ENCODE peak calls at places on chromosomes 11 and 22, in five cellular contexts. C, Q, I, L and W are unnamed samples.

GRCh38 chr22:48536691-48537591 is 1290.7 kb downstream of the BRD1 start:
- DNase-seq in C (no peak), Q (no peak), I (no peak), L (no peak), W (no peak)

GRCh38 chr11:93059074-93059957 is 89.9 kb downstream of the MTNR1B start:
- DNase-seq in C (peak), Q (peak), I (no peak), L (no peak), W (peak)

GRCh38 chr11:17384002-17384511 is 4.4 kb downstream of the KCNJ11 start:
- DNase-seq in C (peak), Q (peak), I (peak), L (peak), W (peak)

GRCh38 chr22:22550789-22551434 is 8.2 kb downstream of the PRAME start:
- DNase-seq in C (no peak), Q (no peak), I (no peak), L (no peak), W (no peak)

GRCh38 chr11:33387996-33388395 is 130.8 kb downstream of the HIPK3 start:
- DNase-seq in C (no peak), Q (no peak), I (no peak), L (no peak), W (no peak)

GRCh38 chr22:45302047-45302446 is 7.7 kb upstream of the FAM118A start:
- DNase-seq in C (peak), Q (peak), I (peak), L (peak), W (peak)

GRCh38 chr11:33797879-33798278 is 23.6 kb upstream of the FBXO3 start:
- DNase-seq in C (no peak), Q (no peak), I (no peak), L (no peak), W (no peak)

GRCh38 chr11:124277809-124278208 is 21.6 kb downstream of the OR8G5 start:
- DNase-seq in C (no peak), Q (peak), I (no peak), L (no peak), W (no peak)

GRCh38 chr11:74849525-74850391 is 99.1 kb downstream of the XRRA1 start:
- DNase-seq in C (peak), Q (peak), I (no peak), L (no peak), W (peak)

GRCh38 chr11:119727523-119728081 is 1.4 kb downstream of the NECTIN1 start:
- DNase-seq in C (no peak), Q (no peak), I (no peak), L (peak), W (no peak)

GRCh38 chr11:111565111-111565720 is 24.7 kb downstream of the LAYN start:
- DNase-seq in C (peak), Q (peak), I (peak), L (peak), W (peak)

GRCh38 chr11:47924184-47924671 is 56.1 kb upstream of the PTPRJ start:
- DNase-seq in C (peak), Q (no peak), I (peak), L (peak), W (peak)

GRCh38 chr22:16955678-16956210 is 52.3 kb downstream of the GAB4 start:
- DNase-seq in C (peak), Q (no peak), I (no peak), L (no peak), W (no peak)

GRCh38 chr11:60761436-60762190 is 4.9 kb downstream of the MS4A15 start:
- DNase-seq in C (no peak), Q (no peak), I (no peak), L (no peak), W (no peak)

GRCh38 chr11:74696932-74697687 is 34.1 kb downstream of the CHRDL2 start:
- DNase-seq in C (peak), Q (peak), I (no peak), L (peak), W (peak)

GRCh38 chr11:118213774-118214173 is 11.0 kb downstream of the JAML start:
- DNase-seq in C (no peak), Q (no peak), I (no peak), L (no peak), W (no peak)

GRCh38 chr22:19130959-19131684 is at the start of gene TSSK2:
- DNase-seq in C (no peak), Q (no peak), I (no peak), L (no peak), W (no peak)

GRCh38 chr11:126279191-126279590 is 3.7 kb upstream of the TIRAP start:
- DNase-seq in C (no peak), Q (no peak), I (peak), L (no peak), W (no peak)

GRCh38 chr22:35172452-35172851 is 84.8 kb upstream of the HMGXB4 start:
- DNase-seq in C (no peak), Q (no peak), I (no peak), L (no peak), W (no peak)

GRCh38 chr11:123304828-123305530 is 109.9 kb upstream of the CLMP start:
- DNase-seq in C (no peak), Q (no peak), I (no peak), L (no peak), W (no peak)

GRCh38 chr11:67283490-67283963 is 5.6 kb upstream of the ANKRD13D start:
- DNase-seq in C (no peak), Q (no peak), I (no peak), L (no peak), W (no peak)

GRCh38 chr22:18028817-18029527 is 4.6 kb upstream of the MICAL3 start:
- DNase-seq in C (no peak), Q (no peak), I (no peak), L (no peak), W (no peak)

GRCh38 chr11:4054643-4055042 is 40.0 kb upstream of the RRM1 start:
- DNase-seq in C (no peak), Q (no peak), I (no peak), L (no peak), W (no peak)

GRCh38 chr22:44381761-44382454 is 69.2 kb upstream of the SHISAL1 start:
- DNase-seq in C (no peak), Q (no peak), I (no peak), L (no peak), W (no peak)

GRCh38 chr11:102669664-102670063 is 35.9 kb downstream of the MMP27 start:
- DNase-seq in C (peak), Q (no peak), I (no peak), L (no peak), W (no peak)

GRCh38 chr11:86627776-86628455 is 44.5 kb downstream of the ME3 start:
- DNase-seq in C (peak), Q (no peak), I (no peak), L (no peak), W (no peak)

GRCh38 chr11:117419136-117419914 is 91.7 kb downstream of the CEP164 start:
- DNase-seq in C (peak), Q (no peak), I (no peak), L (no peak), W (no peak)

GRCh38 chr11:85951428-85952107 is 96.4 kb downstream of the CCDC83 start:
- DNase-seq in C (no peak), Q (no peak), I (no peak), L (no peak), W (no peak)

GRCh38 chr22:20257474-20258299 is 10.4 kb downstream of the RTN4R start:
- DNase-seq in C (no peak), Q (no peak), I (no peak), L (no peak), W (no peak)

GRCh38 chr22:20260071-20260722 is 7.9 kb downstream of the RTN4R start:
- DNase-seq in C (no peak), Q (no peak), I (no peak), L (no peak), W (no peak)

GRCh38 chr22:20259336-20259705 is 8.8 kb downstream of the RTN4R start:
- DNase-seq in C (no peak), Q (no peak), I (no peak), L (no peak), W (no peak)

GRCh38 chr22:20256562-20257473 is 11.3 kb downstream of the RTN4R start:
- DNase-seq in C (no peak), Q (no peak), I (no peak), L (no peak), W (no peak)

DNA sequence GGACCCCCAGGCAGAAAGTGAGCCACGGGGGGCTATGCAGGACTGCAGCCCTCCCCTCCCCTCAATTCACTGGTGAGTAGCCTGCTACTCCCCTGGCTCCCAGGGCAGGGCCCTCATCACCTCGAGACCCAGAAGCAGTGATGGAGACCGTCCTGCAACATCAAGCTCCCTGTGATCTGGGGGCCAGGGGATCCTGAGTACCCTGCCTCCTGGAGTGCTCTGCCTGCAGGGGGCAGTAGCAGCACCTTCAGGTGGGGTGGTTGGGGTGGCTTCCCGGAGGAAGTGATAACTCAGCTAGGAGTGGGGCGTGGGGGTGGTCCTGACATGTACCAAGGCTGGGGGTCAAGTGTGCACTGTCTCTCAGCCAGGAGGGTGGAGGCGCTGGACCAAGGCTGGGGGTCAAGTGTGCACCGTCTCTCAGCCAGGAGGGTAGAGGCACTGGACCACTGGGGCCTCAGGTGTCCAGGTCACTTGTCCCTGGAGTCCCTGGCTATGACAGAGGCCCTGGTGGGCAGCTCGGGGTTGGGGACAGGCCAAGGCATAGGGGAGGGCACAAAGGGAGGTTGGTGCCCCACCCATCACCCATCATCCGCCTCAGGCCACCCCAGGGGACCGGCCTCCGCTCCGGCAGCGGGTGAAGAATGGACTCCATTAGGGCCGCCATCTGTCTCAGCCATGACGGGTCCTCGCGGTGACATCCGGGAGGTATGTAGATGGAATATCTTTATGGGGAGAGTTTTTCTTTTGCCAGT is 9.4 kb downstream of the RTN4R start:
- DNase-seq in C (no peak), Q (no peak), I (no peak), L (no peak), W (no peak)
- TF ChIP-seq CTCF in C (peak), Q (peak), I (no peak), L (no peak), W (peak)

DNA sequence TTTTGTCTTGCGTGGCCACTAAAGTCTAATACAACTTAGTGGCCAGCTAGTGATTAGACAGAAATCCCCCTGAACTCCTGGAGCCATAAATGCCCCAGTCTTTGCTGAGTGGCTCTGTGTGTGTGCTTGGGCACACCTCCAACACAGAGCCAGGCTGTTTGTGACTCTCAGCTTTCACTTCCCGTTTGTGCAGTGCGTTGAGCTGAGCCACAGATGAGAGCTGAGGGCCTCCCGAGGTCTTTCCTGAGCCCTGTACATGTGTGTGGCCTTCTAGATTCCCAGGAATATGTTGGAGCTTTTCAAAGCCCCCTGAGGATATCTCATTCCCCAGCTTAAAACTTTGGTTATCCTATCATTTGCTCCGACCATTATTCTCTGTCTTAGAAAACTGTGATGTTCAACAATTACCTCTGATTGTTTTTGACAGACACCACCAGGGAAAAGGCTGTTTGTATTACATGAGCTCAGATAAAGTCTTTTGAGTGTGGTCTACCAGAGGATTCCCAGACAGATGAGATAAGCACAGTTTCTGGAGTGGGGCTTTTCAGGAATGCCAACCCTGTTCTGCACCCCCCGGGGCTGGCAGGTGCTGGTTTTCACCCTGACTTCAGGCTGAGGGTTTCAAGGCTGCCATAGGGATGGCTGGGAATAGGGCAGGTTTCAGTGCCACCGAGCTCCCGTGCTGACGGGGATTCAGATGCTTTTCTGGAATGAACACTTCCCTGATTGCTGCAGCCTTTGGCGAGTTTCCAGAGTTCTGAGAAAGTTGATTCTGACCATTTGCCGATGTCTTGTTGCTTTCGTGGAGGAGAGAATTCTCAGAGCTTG is 23.8 kb downstream of the IGHMBP2 start:
- DNase-seq in C (no peak), Q (peak), I (no peak), L (no peak), W (no peak)
- H3K4me3 ChIP-seq in C (no peak), Q (no peak), I (no peak), L (no peak), W (no peak)

DNA sequence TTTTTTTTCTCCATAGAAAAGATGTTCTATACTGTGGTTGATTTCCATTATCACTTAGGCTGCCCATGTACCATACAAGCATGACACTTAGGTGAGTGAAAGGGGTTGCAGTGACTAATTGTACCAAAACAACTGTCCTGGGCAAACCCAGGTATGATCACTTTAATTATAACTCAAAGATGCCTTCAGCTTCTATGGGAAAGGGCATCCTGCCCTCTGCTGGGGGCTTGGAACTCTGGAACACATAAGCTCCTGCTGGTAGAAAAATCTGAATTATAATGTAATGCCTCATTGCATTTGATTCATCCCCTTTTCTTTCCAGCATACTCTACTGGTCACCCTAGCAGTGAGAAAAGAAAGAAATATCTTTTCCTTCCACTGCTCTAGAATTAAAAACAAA is 206.3 kb downstream of the DDX10 start:
- DNase-seq in C (peak), Q (peak), I (no peak), L (no peak), W (peak)
- TF ChIP-seq CTCF in C (peak), Q (peak), I (peak), L (peak), W (peak)

GRCh38 chr11:64185323-64186204 is at the start of gene STIP1:
- DNase-seq in C (peak), Q (peak), I (peak), L (peak), W (peak)

GRCh38 chr11:64181506-64182411 is 4.2 kb upstream of the STIP1 start:
- DNase-seq in C (peak), Q (peak), I (peak), L (peak), W (peak)

GRCh38 chr11:64180871-64181270 is 5.1 kb upstream of the STIP1 start:
- DNase-seq in C (no peak), Q (no peak), I (no peak), L (no peak), W (no peak)

GRCh38 chr11:64183890-64184289 is 2.1 kb upstream of the STIP1 start:
- DNase-seq in C (no peak), Q (no peak), I (no peak), L (no peak), W (no peak)

DNA sequence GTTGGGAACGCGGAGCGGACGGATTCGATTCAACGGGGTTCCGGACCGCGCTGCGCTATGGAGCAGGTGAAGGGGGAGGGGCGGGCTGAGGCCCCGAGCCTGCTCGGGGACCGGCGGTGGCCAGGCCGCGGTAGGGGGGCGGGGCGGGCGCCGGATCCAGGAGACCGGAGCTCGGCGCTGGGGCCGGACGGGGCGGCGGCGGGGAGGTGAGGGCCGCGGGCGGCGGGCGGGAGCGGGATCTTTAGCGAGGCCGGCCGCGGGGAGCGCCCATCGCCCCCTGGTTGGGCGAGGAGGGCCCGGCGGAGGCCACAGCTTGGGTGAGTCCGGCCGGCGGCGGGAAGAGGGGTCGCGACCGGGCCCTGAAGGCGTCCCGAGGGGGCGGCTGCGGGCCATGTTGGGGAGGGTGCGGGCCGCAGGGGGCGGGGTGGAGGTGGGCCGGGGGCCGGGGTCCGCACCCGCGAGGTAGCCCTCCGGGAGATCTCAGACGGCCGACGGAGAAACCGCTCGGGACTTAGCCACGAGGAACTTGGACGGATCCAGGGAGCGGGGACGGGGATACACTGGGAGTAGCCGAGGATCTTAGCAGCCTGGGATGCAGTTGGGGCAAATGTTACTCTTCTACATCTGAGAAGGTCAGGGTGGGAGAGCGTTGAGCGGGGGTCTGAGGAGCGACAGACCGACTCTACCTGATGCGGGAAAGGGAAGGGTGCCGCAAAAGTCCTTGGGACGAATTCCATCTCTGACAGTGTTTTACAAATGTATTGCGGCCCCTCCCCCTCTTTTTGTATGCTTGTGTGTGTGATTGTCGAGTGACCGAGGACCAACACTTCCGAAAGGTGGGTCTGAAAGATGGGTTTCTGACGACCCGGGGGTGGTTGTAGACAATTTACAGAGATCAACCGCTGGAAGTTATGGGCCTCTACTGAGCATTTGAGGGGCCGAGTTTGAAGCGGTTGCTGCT is 514 bp downstream of the STIP1 start:
- DNase-seq in C (no peak), Q (no peak), I (no peak), L (no peak), W (no peak)
- H3K4me3 ChIP-seq in C (no peak), Q (no peak), I (no peak), L (no peak), W (no peak)

GRCh38 chr11:113805640-113806039 is 26.0 kb downstream of the CLDN25 start:
- DNase-seq in C (peak), Q (peak), I (no peak), L (no peak), W (no peak)

GRCh38 chr11:113802621-113803020 is 23.0 kb downstream of the CLDN25 start:
- DNase-seq in C (no peak), Q (no peak), I (no peak), L (no peak), W (no peak)

DNA sequence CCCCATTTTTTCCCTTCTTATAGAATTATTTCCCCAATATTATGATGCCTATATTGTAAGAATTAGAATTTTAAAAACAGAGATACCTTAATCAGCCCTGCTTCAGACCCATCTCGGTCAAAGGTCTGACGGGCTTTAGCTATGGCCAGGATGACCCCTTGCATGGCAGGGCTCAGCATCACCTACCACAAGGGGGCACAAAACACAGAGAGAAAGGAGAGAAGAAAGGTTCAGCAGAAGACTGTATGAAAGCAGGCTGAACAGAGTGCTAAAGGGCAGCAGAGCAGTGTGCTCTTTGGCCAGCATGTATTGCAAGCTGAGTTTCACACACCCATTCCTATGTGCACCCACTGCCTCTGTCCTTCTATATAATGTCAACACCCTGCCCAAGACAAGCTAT is 26.8 kb downstream of the CLDN25 start:
- DNase-seq in C (peak), Q (peak), I (no peak), L (peak), W (no peak)
- TF ChIP-seq CTCF in C (peak), Q (peak), I (peak), L (peak), W (peak)

GRCh38 chr11:133082851-133083488 is 449.3 kb downstream of the OPCML start:
- DNase-seq in C (peak), Q (peak), I (no peak), L (peak), W (peak)
- H3K4me3 ChIP-seq in C (no peak), Q (peak), I (no peak), L (no peak), W (peak)

GRCh38 chr22:43346521-43346929 is 3.4 kb upstream of the SCUBE1 start:
- DNase-seq in C (peak), Q (peak), I (no peak), L (peak), W (no peak)
- TF ChIP-seq CTCF in C (peak), Q (peak), I (peak), L (peak), W (peak)

DNA sequence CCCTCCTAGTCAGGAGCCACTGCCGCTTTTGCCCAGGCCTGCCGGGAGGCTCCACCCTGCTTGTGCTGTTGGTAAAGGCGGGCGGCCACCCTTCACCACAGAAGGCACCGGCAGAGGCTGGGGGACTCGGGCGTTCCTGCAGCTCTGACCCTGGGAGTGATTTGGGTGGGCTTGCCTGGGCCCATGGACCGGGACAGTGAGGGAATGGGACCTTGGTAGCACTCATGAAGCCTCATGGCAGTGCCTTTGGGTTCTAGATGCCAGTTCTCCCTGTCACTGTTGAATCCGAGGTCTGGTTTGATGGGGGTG is 4.4 kb downstream of the TPCN2 start:
- DNase-seq in C (no peak), Q (no peak), I (no peak), L (no peak), W (no peak)
- H3K4me3 ChIP-seq in C (no peak), Q (no peak), I (no peak), L (no peak), W (no peak)